ENCODE peak calls at places on chromosomes 11 and 22, in seven cellular contexts. One of them, this sample, is unnamed.

GRCh38 chr22:30826670-30827355 is 132.1 kb downstream of the OSBP2 start:
- DNase-seq in CMK: no peak
- DNase-seq in astrocyte of the spinal cord: no peak
- DNase-seq in AG10803: no peak
- DNase-seq in colonic mucosa: no peak
- DNase-seq in epithelial cell of esophagus: no peak
- DNase-seq in GM03348: no peak
- DNase-seq in this sample: no peak

GRCh38 chr11:38252620-38253019 is 1654.6 kb upstream of the RAG2 start:
- DNase-seq in CMK: no peak
- DNase-seq in astrocyte of the spinal cord: no peak
- DNase-seq in AG10803: no peak
- DNase-seq in colonic mucosa: no peak
- DNase-seq in epithelial cell of esophagus: peak
- DNase-seq in GM03348: no peak
- DNase-seq in this sample: no peak

GRCh38 chr22:49566141-49566541 is 261.5 kb downstream of the BRD1 start:
- DNase-seq in CMK: no peak
- DNase-seq in astrocyte of the spinal cord: no peak
- DNase-seq in AG10803: no peak
- DNase-seq in colonic mucosa: no peak
- DNase-seq in epithelial cell of esophagus: no peak
- DNase-seq in GM03348: no peak
- DNase-seq in this sample: no peak

GRCh38 chr22:26651840-26652239 is 5.5 kb upstream of the MIAT start:
- DNase-seq in CMK: no peak
- DNase-seq in astrocyte of the spinal cord: no peak
- DNase-seq in AG10803: no peak
- DNase-seq in colonic mucosa: no peak
- DNase-seq in epithelial cell of esophagus: no peak
- DNase-seq in GM03348: no peak
- DNase-seq in this sample: no peak

GRCh38 chr11:77118971-77119370 is 9.1 kb upstream of the MYO7A start:
- DNase-seq in CMK: no peak
- DNase-seq in astrocyte of the spinal cord: no peak
- DNase-seq in AG10803: no peak
- DNase-seq in colonic mucosa: no peak
- DNase-seq in epithelial cell of esophagus: no peak
- DNase-seq in GM03348: no peak
- DNase-seq in this sample: no peak

GRCh38 chr11:69497221-69497787 is 15.8 kb downstream of the LINC01488 start:
- DNase-seq in CMK: no peak
- DNase-seq in astrocyte of the spinal cord: peak
- DNase-seq in AG10803: peak
- DNase-seq in colonic mucosa: no peak
- DNase-seq in epithelial cell of esophagus: peak
- DNase-seq in GM03348: peak
- DNase-seq in this sample: peak

GRCh38 chr11:65340226-65340625 is 6.6 kb downstream of the DPF2 start:
- DNase-seq in CMK: no peak
- DNase-seq in astrocyte of the spinal cord: no peak
- DNase-seq in AG10803: no peak
- DNase-seq in colonic mucosa: no peak
- DNase-seq in epithelial cell of esophagus: no peak
- DNase-seq in GM03348: no peak
- DNase-seq in this sample: no peak

GRCh38 chr22:30308518-30309230 is 18.1 kb downstream of the TBC1D10A start:
- DNase-seq in CMK: no peak
- DNase-seq in astrocyte of the spinal cord: no peak
- DNase-seq in AG10803: peak
- DNase-seq in colonic mucosa: no peak
- DNase-seq in epithelial cell of esophagus: peak
- DNase-seq in GM03348: peak
- DNase-seq in this sample: no peak

GRCh38 chr22:36220457-36220921 is 18.8 kb downstream of the APOL2 start:
- DNase-seq in CMK: no peak
- DNase-seq in astrocyte of the spinal cord: peak
- DNase-seq in AG10803: peak
- DNase-seq in colonic mucosa: no peak
- DNase-seq in epithelial cell of esophagus: peak
- DNase-seq in GM03348: peak
- DNase-seq in this sample: peak

GRCh38 chr22:43090130-43090789 is 1.1 kb upstream of the TTLL1 start:
- DNase-seq in CMK: peak
- DNase-seq in astrocyte of the spinal cord: peak
- DNase-seq in AG10803: peak
- DNase-seq in colonic mucosa: peak
- DNase-seq in epithelial cell of esophagus: peak
- DNase-seq in GM03348: peak
- DNase-seq in this sample: peak

GRCh38 chr11:6545917-6546605 is 49.0 kb downstream of the DNHD1 start:
- DNase-seq in CMK: no peak
- DNase-seq in astrocyte of the spinal cord: no peak
- DNase-seq in AG10803: no peak
- DNase-seq in colonic mucosa: no peak
- DNase-seq in epithelial cell of esophagus: no peak
- DNase-seq in GM03348: no peak
- DNase-seq in this sample: no peak

GRCh38 chr11:126963115-126963514 is 37.5 kb downstream of the KIRREL3 start:
- DNase-seq in CMK: no peak
- DNase-seq in astrocyte of the spinal cord: no peak
- DNase-seq in AG10803: no peak
- DNase-seq in colonic mucosa: no peak
- DNase-seq in epithelial cell of esophagus: no peak
- DNase-seq in GM03348: no peak
- DNase-seq in this sample: no peak

GRCh38 chr11:94658888-94659287 is 91.7 kb downstream of the PIWIL4 start:
- DNase-seq in CMK: no peak
- DNase-seq in astrocyte of the spinal cord: no peak
- DNase-seq in AG10803: no peak
- DNase-seq in colonic mucosa: no peak
- DNase-seq in epithelial cell of esophagus: no peak
- DNase-seq in GM03348: no peak
- DNase-seq in this sample: no peak

GRCh38 chr11:9574556-9574805 is 1.0 kb downstream of the WEE1 start:
- DNase-seq in CMK: no peak
- DNase-seq in astrocyte of the spinal cord: no peak
- DNase-seq in AG10803: peak
- DNase-seq in colonic mucosa: no peak
- DNase-seq in epithelial cell of esophagus: no peak
- DNase-seq in GM03348: peak
- DNase-seq in this sample: peak

GRCh38 chr11:106457727-106458126 is 380.3 kb downstream of the AASDHPPT start:
- DNase-seq in CMK: no peak
- DNase-seq in astrocyte of the spinal cord: peak
- DNase-seq in AG10803: peak
- DNase-seq in colonic mucosa: no peak
- DNase-seq in epithelial cell of esophagus: peak
- DNase-seq in GM03348: peak
- DNase-seq in this sample: no peak

This sample was measured in astrocyte of the hippocampus.